ENCODE peak calls at places on chromosomes 7 and 10, in eight cellular contexts. One of them, this sample, is unnamed.

GRCh38 chr10:76433161-76434005 is 1002.0 kb downstream of the LRMDA start:
- DNase-seq in NB4: no peak
- DNase-seq in GM12865: no peak
- DNase-seq in MM.1S: no peak
- DNase-seq in WTC11: no peak
- DNase-seq in spleen: no peak
- DNase-seq in Peyer's patch: no peak
- DNase-seq in heart right ventricle: peak
- DNase-seq in this sample: no peak

GRCh38 chr7:53094827-53095226 is 59.4 kb downstream of the POM121L12 start:
- DNase-seq in NB4: no peak
- DNase-seq in GM12865: no peak
- DNase-seq in MM.1S: no peak
- DNase-seq in WTC11: no peak
- DNase-seq in spleen: no peak
- DNase-seq in Peyer's patch: no peak
- DNase-seq in heart right ventricle: no peak
- DNase-seq in this sample: no peak

GRCh38 chr10:28463676-28464395 is 69.1 kb upstream of the WAC start:
- DNase-seq in NB4: no peak
- DNase-seq in GM12865: no peak
- DNase-seq in MM.1S: no peak
- DNase-seq in WTC11: no peak
- DNase-seq in spleen: no peak
- DNase-seq in Peyer's patch: no peak
- DNase-seq in heart right ventricle: no peak
- DNase-seq in this sample: no peak

GRCh38 chr7:512146-512510 is 7.5 kb downstream of the PDGFA start:
- DNase-seq in NB4: no peak
- DNase-seq in GM12865: no peak
- DNase-seq in MM.1S: no peak
- DNase-seq in WTC11: no peak
- DNase-seq in spleen: peak
- DNase-seq in Peyer's patch: no peak
- DNase-seq in heart right ventricle: peak
- DNase-seq in this sample: no peak

GRCh38 chr10:127715249-127715648 is 21.7 kb upstream of the FOXI2 start:
- DNase-seq in NB4: no peak
- DNase-seq in GM12865: no peak
- DNase-seq in MM.1S: no peak
- DNase-seq in WTC11: no peak
- DNase-seq in spleen: no peak
- DNase-seq in Peyer's patch: no peak
- DNase-seq in heart right ventricle: no peak
- DNase-seq in this sample: no peak

GRCh38 chr7:55052081-55052480 is 33.3 kb downstream of the EGFR start:
- DNase-seq in NB4: no peak
- DNase-seq in GM12865: no peak
- DNase-seq in MM.1S: no peak
- DNase-seq in WTC11: no peak
- DNase-seq in spleen: no peak
- DNase-seq in Peyer's patch: no peak
- DNase-seq in heart right ventricle: no peak
- DNase-seq in this sample: no peak

GRCh38 chr7:22601812-22602568 is 102.0 kb upstream of the STEAP1B start:
- DNase-seq in NB4: no peak
- DNase-seq in GM12865: no peak
- DNase-seq in MM.1S: no peak
- DNase-seq in WTC11: no peak
- DNase-seq in spleen: no peak
- DNase-seq in Peyer's patch: no peak
- DNase-seq in heart right ventricle: no peak
- DNase-seq in this sample: no peak

GRCh38 chr7:33968591-33968990 is 63.3 kb downstream of the BMPER start:
- DNase-seq in NB4: no peak
- DNase-seq in GM12865: no peak
- DNase-seq in MM.1S: no peak
- DNase-seq in WTC11: no peak
- DNase-seq in spleen: no peak
- DNase-seq in Peyer's patch: no peak
- DNase-seq in heart right ventricle: no peak
- DNase-seq in this sample: no peak

GRCh38 chr10:95201736-95202135 is 7.7 kb downstream of the ACSM6 start:
- DNase-seq in NB4: no peak
- DNase-seq in GM12865: peak
- DNase-seq in MM.1S: no peak
- DNase-seq in WTC11: no peak
- DNase-seq in spleen: no peak
- DNase-seq in Peyer's patch: no peak
- DNase-seq in heart right ventricle: no peak
- DNase-seq in this sample: no peak

GRCh38 chr10:128047991-128048826 is 78.0 kb downstream of the MKI67 start:
- DNase-seq in NB4: peak
- DNase-seq in GM12865: peak
- DNase-seq in MM.1S: peak
- DNase-seq in WTC11: no peak
- DNase-seq in spleen: peak
- DNase-seq in Peyer's patch: peak
- DNase-seq in heart right ventricle: no peak
- DNase-seq in this sample: no peak

DNA sequence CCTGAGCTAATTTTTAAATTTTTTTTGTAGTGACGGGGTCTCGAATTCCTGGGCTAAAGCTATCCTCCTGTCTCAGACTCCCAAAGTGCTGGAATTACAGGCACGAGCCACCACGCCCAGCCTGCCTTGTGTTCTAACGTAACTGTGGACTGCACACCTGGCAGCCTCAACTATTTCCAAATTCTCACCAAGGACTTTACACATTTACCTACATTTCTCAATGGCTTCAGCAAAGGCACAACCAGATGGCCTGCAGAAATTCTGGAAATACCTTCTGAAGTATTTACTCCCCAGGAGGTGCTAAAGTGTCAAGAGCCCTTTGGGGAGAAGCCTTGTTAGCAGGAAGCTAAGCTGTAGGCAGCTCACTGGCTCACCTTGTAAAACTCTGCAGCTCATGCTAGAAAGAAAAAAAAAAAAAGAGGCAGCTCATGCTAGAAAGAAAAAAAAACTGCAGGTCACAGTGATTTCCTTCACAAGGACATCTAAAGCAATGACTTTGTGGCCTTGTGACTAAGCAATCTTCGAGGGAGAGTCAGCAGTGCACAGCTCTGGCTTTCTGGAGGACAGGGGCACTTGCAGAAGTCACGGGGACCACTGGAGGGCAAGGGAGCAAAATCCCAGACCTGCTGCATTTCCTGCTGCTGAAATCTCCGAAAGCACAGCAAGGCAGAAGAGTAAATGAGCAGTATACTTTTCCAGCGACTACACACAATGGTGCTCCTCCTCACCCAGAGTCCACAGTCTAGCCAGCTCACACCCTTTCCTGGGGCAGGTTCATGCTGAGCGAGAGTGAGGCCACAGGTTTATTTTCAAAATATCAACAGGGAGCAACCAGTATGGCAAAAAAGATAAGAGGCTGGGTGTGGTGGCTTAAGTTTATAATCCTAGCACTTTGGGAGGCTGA is 40.4 kb downstream of the BAIAP2L1 start:
- DNase-seq in NB4: peak
- DNase-seq in GM12865: no peak
- DNase-seq in MM.1S: no peak
- DNase-seq in WTC11: peak
- DNase-seq in spleen: peak
- DNase-seq in Peyer's patch: no peak
- DNase-seq in heart right ventricle: no peak
- DNase-seq in this sample: no peak
- TF ChIP-seq CTCF in NB4: no peak
- TF ChIP-seq CTCF in GM12865: no peak
- TF ChIP-seq CTCF in MM.1S: no peak
- TF ChIP-seq CTCF in WTC11: no peak
- TF ChIP-seq CTCF in spleen: no peak
- TF ChIP-seq CTCF in Peyer's patch: peak
- TF ChIP-seq CTCF in heart right ventricle: no peak
- TF ChIP-seq CTCF in this sample: no peak

DNA sequence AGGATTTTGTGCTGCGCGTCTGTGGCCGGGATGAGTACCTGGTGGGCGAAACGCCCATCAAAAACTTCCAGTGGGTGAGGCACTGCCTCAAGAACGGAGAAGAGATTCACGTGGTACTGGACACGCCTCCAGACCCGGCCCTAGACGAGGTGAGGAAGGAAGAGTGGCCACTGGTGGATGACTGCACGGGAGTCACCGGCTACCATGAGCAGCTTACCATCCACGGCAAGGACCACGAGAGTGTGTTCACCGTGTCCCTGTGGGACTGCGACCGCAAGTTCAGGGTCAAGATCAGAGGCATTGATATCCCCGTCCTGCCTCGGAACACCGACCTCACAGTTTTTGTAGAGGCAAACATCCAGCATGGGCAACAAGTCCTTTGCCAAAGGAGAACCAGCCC is 3.3 kb downstream of the PIK3CG start:
- DNase-seq in NB4: no peak
- DNase-seq in GM12865: no peak
- DNase-seq in MM.1S: no peak
- DNase-seq in WTC11: no peak
- DNase-seq in spleen: no peak
- DNase-seq in Peyer's patch: no peak
- DNase-seq in heart right ventricle: no peak
- DNase-seq in this sample: no peak
- TF ChIP-seq CTCF in NB4: no peak
- TF ChIP-seq CTCF in GM12865: no peak
- TF ChIP-seq CTCF in MM.1S: no peak
- TF ChIP-seq CTCF in WTC11: no peak
- TF ChIP-seq CTCF in spleen: no peak
- TF ChIP-seq CTCF in Peyer's patch: no peak
- TF ChIP-seq CTCF in heart right ventricle: no peak
- TF ChIP-seq CTCF in this sample: no peak

GRCh38 chr7:28842769-28843295 is 115.3 kb downstream of the TRIL start:
- DNase-seq in NB4: no peak
- DNase-seq in GM12865: no peak
- DNase-seq in MM.1S: no peak
- DNase-seq in WTC11: no peak
- DNase-seq in spleen: no peak
- DNase-seq in Peyer's patch: no peak
- DNase-seq in heart right ventricle: no peak
- DNase-seq in this sample: no peak

GRCh38 chr7:28836661-28837060 is 121.5 kb downstream of the TRIL start:
- DNase-seq in NB4: no peak
- DNase-seq in GM12865: no peak
- DNase-seq in MM.1S: no peak
- DNase-seq in WTC11: no peak
- DNase-seq in spleen: no peak
- DNase-seq in Peyer's patch: no peak
- DNase-seq in heart right ventricle: no peak
- DNase-seq in this sample: no peak

GRCh38 chr7:28845106-28845505 is 113.0 kb downstream of the TRIL start:
- DNase-seq in NB4: no peak
- DNase-seq in GM12865: no peak
- DNase-seq in MM.1S: no peak
- DNase-seq in WTC11: no peak
- DNase-seq in spleen: no peak
- DNase-seq in Peyer's patch: no peak
- DNase-seq in heart right ventricle: no peak
- DNase-seq in this sample: no peak

GRCh38 chr7:28841766-28842165 is 116.4 kb downstream of the TRIL start:
- DNase-seq in NB4: no peak
- DNase-seq in GM12865: no peak
- DNase-seq in MM.1S: no peak
- DNase-seq in WTC11: no peak
- DNase-seq in spleen: no peak
- DNase-seq in Peyer's patch: no peak
- DNase-seq in heart right ventricle: no peak
- DNase-seq in this sample: no peak

DNA sequence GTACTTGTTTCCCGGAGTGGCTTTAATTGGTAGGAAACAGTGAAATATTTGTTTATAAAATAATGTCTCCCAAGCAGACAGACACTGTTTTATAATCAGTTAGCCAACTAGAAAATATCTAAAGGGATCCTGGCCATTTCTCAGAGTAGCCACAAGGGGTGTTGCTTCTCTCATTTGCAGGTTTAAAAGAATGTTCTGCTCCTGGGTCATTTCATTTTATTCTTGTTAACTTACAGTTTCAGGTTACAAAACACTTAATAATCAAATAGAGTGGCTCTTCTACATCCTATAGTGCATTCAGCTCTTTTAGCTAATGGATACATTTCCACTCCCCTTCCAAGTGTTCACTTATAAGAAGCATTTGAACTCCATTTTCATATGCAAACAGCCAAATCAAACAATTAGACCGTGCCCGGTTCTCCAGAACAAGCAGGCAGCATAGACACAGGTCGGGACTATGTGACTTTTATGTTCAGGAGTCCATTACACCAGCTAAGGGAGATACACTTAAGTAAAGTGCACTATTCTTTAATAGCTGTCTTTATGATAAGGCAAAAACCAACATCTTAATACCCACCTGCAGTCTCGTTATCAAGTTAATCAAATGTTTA is 117.5 kb downstream of the TRIL start:
- DNase-seq in NB4: no peak
- DNase-seq in GM12865: no peak
- DNase-seq in MM.1S: no peak
- DNase-seq in WTC11: no peak
- DNase-seq in spleen: no peak
- DNase-seq in Peyer's patch: no peak
- DNase-seq in heart right ventricle: no peak
- DNase-seq in this sample: no peak
- TF ChIP-seq CTCF in NB4: peak
- TF ChIP-seq CTCF in GM12865: peak
- TF ChIP-seq CTCF in MM.1S: peak
- TF ChIP-seq CTCF in WTC11: peak
- TF ChIP-seq CTCF in spleen: peak
- TF ChIP-seq CTCF in Peyer's patch: peak
- TF ChIP-seq CTCF in heart right ventricle: no peak
- TF ChIP-seq CTCF in this sample: no peak

GRCh38 chr7:98267305-98267704 is 14.2 kb upstream of the BRI3 start:
- DNase-seq in NB4: no peak
- DNase-seq in GM12865: no peak
- DNase-seq in MM.1S: no peak
- DNase-seq in WTC11: no peak
- DNase-seq in spleen: no peak
- DNase-seq in Peyer's patch: no peak
- DNase-seq in heart right ventricle: no peak
- DNase-seq in this sample: no peak

GRCh38 chr7:98265841-98266271 is 13.8 kb upstream of the TECPR1 start:
- DNase-seq in NB4: no peak
- DNase-seq in GM12865: no peak
- DNase-seq in MM.1S: no peak
- DNase-seq in WTC11: no peak
- DNase-seq in spleen: no peak
- DNase-seq in Peyer's patch: no peak
- DNase-seq in heart right ventricle: no peak
- DNase-seq in this sample: no peak

DNA sequence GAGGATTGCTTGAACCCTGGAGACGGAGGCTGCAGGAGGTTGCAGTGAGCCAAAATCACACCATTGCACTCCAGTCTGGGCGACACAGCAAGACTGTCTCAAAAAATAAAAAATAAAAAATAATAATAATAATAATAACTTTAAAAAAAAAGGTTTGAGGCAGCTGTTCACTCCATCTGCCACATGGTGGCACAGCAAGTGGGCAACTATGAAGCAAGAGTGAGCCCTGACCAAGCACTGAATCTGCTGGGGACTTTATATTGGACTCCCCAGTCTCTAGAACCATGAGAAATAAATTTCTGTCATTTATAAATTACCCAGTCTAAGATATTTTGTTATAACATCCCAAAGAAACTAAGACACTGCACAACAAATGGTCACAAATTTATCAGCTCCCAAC is 14.6 kb upstream of the BRI3 start:
- DNase-seq in NB4: peak
- DNase-seq in GM12865: no peak
- DNase-seq in MM.1S: no peak
- DNase-seq in WTC11: no peak
- DNase-seq in spleen: no peak
- DNase-seq in Peyer's patch: no peak
- DNase-seq in heart right ventricle: no peak
- DNase-seq in this sample: no peak
- TF ChIP-seq CTCF in NB4: peak
- TF ChIP-seq CTCF in GM12865: peak
- TF ChIP-seq CTCF in MM.1S: no peak
- TF ChIP-seq CTCF in WTC11: no peak
- TF ChIP-seq CTCF in spleen: peak
- TF ChIP-seq CTCF in Peyer's patch: peak
- TF ChIP-seq CTCF in heart right ventricle: no peak
- TF ChIP-seq CTCF in this sample: no peak